ENCODE peak calls at places on chromosomes 12 and 14, in six cellular contexts. O is mesendoderm, W is NT2/D1, X is MM.1S, Z is IMR-90, A is astrocyte. U is an unnamed sample.

GRCh38 chr14:106845286-106846087 is 1319.1 kb downstream of the TMEM121 start:
- DNase-seq in O (no peak), W (no peak), X (no peak), Z (no peak), A (no peak), U (no peak)

GRCh38 chr14:52706286-52706685 is 714 bp upstream of the PSMC6 start:
- DNase-seq in O (no peak), W (no peak), X (no peak), Z (peak), A (no peak), U (no peak)

GRCh38 chr12:54991161-54991991 is 6.8 kb upstream of the TESPA1 start:
- DNase-seq in O (no peak), W (no peak), X (peak), Z (no peak), A (no peak), U (no peak)

GRCh38 chr12:40921563-40922163 is 229.4 kb downstream of the CNTN1 start:
- DNase-seq in O (peak), W (no peak), X (peak), Z (peak), A (no peak), U (no peak)

GRCh38 chr12:109295764-109296425 is 13.2 kb downstream of the FOXN4 start:
- DNase-seq in O (no peak), W (no peak), X (no peak), Z (no peak), A (no peak), U (no peak)

GRCh38 chr12:12975322-12976077 is 23.5 kb upstream of the GPRC5D start:
- DNase-seq in O (peak), W (peak), X (peak), Z (peak), A (no peak), U (peak)

GRCh38 chr14:78902010-78902623 is 731.9 kb downstream of the NRXN3 start:
- DNase-seq in O (peak), W (peak), X (peak), Z (peak), A (peak), U (peak)

GRCh38 chr12:106669216-106669615 is 86.4 kb downstream of the RFX4 start:
- DNase-seq in O (no peak), W (no peak), X (no peak), Z (no peak), A (no peak), U (peak)

GRCh38 chr14:99772371-99773283 is 20.6 kb upstream of the EML1 start:
- DNase-seq in O (no peak), W (no peak), X (no peak), Z (no peak), A (no peak), U (peak)

GRCh38 chr14:100148837-100149731 is 10.4 kb downstream of the DEGS2 start:
- DNase-seq in O (no peak), W (no peak), X (no peak), Z (no peak), A (no peak), U (no peak)

GRCh38 chr14:101477648-101478047 is 83.6 kb upstream of the DIO3 start:
- DNase-seq in O (no peak), W (no peak), X (no peak), Z (peak), A (peak), U (no peak)

GRCh38 chr14:100402631-100403030 is 79.5 kb downstream of the SLC25A47 start:
- DNase-seq in O (no peak), W (no peak), X (no peak), Z (no peak), A (no peak), U (no peak)

GRCh38 chr12:14564336-14564959 is 3.2 kb downstream of the PLBD1 start:
- DNase-seq in O (peak), W (no peak), X (no peak), Z (no peak), A (no peak), U (no peak)

GRCh38 chr14:84894254-84894653 is 635.7 kb upstream of the FLRT2 start:
- DNase-seq in O (no peak), W (no peak), X (no peak), Z (no peak), A (no peak), U (no peak)

GRCh38 chr14:55432628-55433027 is 7.8 kb downstream of the TBPL2 start:
- DNase-seq in O (peak), W (no peak), X (no peak), Z (no peak), A (no peak), U (no peak)

DNA sequence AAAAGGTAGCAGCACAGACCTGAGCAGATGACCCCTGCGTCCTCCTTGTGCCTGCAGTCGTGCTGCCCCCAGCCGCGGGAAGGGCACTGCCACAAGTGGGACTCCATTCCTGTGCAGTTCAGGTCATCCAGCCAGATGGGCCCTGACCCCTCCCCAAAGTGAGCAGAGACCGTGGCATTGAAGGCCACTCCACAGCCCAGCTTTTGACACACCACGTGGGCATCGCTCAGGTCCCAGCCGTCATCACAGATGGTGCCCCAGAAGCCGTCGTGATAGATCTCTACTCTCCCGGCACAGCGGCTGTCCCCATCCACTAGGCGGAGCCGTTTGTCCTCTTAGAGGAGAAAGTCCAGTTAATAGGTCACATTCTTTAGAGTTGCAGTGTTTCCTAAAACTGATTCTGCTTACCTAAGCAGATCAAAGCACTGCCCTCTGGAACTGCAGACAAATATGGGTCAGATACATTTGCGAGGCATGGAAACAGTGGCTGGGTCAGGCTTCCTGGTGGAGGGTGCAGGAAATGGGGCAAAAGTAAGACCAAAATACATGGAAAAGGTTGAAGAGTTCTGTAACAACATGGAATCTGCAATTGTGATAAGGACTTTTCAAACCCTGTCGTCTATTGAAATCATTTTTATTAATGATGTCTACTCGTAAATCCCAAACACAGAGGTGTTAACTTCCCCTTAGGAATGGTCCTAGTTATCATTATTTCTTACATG is 69.4 kb downstream of the CD163L1 start:
- DNase-seq in O (peak), W (peak), X (peak), Z (peak), A (no peak), U (peak)
- H3K4me3 ChIP-seq in O (no peak), W (no peak), X (no peak), Z (no peak), A (no peak), U (no peak)

GRCh38 chr12:104258476-104259067 is 43.0 kb downstream of the TXNRD1 start:
- DNase-seq in O (no peak), W (no peak), X (no peak), Z (no peak), A (no peak), U (no peak)

GRCh38 chr12:104263026-104263425 is 40.5 kb upstream of the EID3 start:
- DNase-seq in O (no peak), W (no peak), X (no peak), Z (no peak), A (no peak), U (no peak)

GRCh38 chr12:104257913-104258472 is 42.4 kb downstream of the TXNRD1 start:
- DNase-seq in O (no peak), W (no peak), X (no peak), Z (no peak), A (no peak), U (no peak)

DNA sequence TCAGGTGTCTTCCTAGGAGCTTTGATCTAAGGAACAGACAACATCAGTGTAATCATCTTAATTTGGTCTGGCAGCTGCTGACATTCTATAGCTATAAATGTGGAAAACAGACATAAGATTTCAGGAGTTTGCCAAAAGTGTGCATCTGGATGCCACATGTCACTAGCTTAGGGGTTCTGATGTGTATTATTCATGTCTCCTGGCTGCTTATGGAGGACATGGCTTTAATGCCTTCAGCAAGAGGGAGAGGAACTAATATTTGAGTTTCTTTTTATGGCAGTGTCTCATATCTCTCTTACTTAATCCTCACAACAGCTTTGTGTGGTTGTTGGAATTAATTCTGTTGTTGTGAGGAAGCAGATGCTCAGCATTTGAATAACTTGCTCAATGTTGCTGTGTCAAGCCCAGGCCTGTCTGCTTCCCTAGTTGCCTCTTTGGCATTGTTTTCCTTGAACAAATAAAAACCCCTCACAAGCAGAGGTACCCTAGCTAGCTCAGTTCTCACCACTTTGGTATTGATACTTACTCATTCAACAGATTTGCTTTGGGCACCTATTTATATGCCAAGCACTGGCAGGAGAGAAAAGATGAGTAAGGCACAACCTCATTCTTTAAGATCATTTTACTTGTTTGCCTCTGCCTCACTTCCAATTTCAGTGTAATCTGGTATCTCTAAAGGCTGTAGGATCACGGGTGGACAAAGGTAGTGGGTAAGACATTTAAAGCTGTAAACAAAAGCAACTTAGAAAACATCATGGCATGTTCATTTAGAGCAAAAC is 39.8 kb upstream of the EID3 start:
- DNase-seq in O (no peak), W (no peak), X (no peak), Z (peak), A (no peak), U (no peak)
- H3K9ac ChIP-seq in O (no peak), W (no peak), X (no peak), Z (no peak), A (no peak), U (no peak)

GRCh38 chr12:53279283-53279869 is 11.3 kb downstream of the ESPL1 start:
- DNase-seq in O (no peak), W (no peak), X (no peak), Z (no peak), A (no peak), U (no peak)
- H3K4me3 ChIP-seq in O (no peak), W (no peak), X (no peak), Z (no peak), A (no peak), U (no peak)

GRCh38 chr12:3137268-3137761 is 60.1 kb downstream of the TSPAN9 start:
- DNase-seq in O (peak), W (peak), X (no peak), Z (peak), A (no peak), U (peak)
- H3K9ac ChIP-seq in O (no peak), W (peak), X (no peak), Z (no peak), A (no peak), U (no peak)

DNA sequence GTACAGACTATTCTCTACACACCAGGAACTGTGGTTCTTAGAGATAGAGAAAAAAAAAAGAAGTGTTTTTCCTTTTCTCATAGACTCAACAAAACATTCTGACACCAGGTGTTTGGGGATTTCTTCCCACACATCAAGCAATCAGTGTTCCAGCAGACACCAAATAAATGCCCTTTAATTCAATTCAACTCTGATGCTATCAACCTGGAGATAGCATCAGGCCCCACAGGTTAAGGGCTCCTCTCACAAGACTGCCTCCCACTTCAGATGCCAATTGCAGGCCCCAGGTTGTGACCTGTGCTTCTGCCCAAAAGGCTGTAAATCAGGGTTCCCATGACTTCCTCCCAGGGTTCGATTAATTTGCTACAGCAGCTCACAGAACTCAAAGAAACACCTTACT is 36.7 kb downstream of the RPS29 start:
- DNase-seq in O (peak), W (no peak), X (no peak), Z (no peak), A (no peak), U (peak)
- H3K4me3 ChIP-seq in O (no peak), W (no peak), X (no peak), Z (no peak), A (no peak), U (peak)

DNA sequence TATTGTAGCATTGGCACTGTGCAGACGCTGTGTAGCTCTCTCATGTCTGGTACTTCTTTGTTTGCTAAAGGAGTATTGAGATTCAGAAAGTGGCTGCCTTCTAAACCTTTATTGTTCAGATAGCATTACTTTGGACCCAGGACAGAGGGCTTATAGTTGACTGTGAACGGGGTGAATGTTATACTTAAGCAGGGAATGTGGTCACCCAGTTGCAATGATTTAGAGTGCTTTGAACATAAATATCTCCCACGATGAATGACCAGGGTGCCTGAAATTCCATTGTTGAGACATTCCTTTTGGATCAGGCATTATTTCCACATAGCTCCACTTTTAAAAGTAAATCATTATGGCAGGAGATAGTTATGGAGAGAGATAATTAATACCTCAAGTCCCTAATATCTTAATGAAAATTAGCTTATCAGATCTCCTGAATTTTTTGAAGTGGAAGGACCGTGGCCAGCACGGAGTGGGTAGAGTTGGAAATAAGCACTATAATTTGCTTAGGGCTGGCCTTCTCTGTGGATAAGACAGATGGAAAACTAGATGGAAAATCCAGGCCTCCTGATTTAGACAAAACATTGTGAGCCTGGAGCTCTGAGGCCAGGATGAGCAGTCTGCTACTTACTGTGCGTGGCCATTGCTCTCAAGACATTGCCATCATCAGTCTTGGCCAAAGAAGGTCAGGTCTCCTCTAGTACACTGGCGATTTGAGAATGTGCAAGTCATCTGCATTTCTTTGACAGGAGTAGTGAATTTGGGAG is 114.5 kb downstream of the ETV6 start:
- DNase-seq in O (peak), W (no peak), X (no peak), Z (peak), A (peak), U (no peak)
- H3K9ac ChIP-seq in O (no peak), W (no peak), X (no peak), Z (peak), A (peak), U (no peak)

DNA sequence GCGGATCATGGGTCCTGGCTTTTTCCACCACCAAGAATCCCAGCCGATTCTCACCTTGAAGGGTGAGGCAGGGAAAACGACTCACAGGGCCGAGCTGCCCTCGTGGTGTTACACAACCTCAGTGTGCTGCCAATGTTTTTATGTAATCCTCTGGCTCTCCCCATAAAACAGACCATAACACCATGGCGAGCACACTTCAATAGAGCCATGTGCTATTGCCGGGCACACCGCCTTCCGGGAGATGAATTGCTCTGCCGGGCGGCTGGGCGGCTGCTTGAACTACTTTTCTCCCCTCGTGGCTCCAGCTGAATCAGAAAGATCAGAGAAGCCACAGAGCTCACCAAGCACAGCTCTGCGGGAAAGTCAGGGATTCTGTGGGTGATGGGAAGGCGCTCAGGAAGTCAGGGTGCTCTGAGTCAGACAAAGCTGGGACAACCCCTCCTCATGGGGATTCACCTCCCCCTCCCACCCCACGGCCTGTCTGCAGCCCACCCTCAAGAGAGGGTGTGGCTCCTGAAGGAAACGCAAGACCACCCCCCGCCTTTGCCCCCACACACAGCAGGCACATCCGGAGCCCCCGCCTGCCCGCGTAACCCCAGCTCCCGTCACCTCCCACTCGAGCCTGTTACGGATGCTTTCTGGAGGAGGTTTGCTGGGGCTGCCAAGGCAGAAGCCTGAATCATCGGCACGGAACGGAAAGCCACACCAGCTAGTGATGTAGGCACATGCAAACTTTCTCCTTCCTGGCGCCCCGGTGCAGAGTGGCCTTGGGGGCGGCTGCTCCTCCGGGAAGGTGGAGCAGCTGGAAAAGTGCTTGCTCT is 1.8 kb downstream of the GALNT9 start:
- DNase-seq in O (peak), W (no peak), X (no peak), Z (peak), A (peak), U (no peak)
- H3K4me3 ChIP-seq in O (no peak), W (no peak), X (no peak), Z (no peak), A (peak), U (no peak)

GRCh38 chr14:69943084-69943797 is 64.0 kb downstream of the SMOC1 start:
- DNase-seq in O (no peak), W (no peak), X (no peak), Z (peak), A (no peak), U (no peak)
- H3K9ac ChIP-seq in O (no peak), W (no peak), X (no peak), Z (no peak), A (no peak), U (no peak)